ENCODE peak calls at places on chromosomes 2 and 18, in six cellular contexts. One of them, this sample, is unnamed.

GRCh38 chr2:6008186-6008585 is 316.0 kb downstream of the SOX11 start:
- DNase-seq in RWPE1: no peak
- DNase-seq in astrocyte of the hippocampus: no peak
- DNase-seq in lung: no peak
- DNase-seq in substantia nigra: no peak
- DNase-seq in OCI-LY7: no peak
- DNase-seq in this sample: no peak

GRCh38 chr2:138468617-138469016 is 33.0 kb upstream of the SPOPL start:
- DNase-seq in RWPE1: no peak
- DNase-seq in astrocyte of the hippocampus: no peak
- DNase-seq in lung: no peak
- DNase-seq in substantia nigra: no peak
- DNase-seq in OCI-LY7: no peak
- DNase-seq in this sample: no peak

GRCh38 chr2:126700677-126701076 is 44.7 kb downstream of the GYPC start:
- DNase-seq in RWPE1: no peak
- DNase-seq in astrocyte of the hippocampus: no peak
- DNase-seq in lung: no peak
- DNase-seq in substantia nigra: no peak
- DNase-seq in OCI-LY7: no peak
- DNase-seq in this sample: no peak

GRCh38 chr2:167383610-167384194 is 495.4 kb downstream of the XIRP2 start:
- DNase-seq in RWPE1: no peak
- DNase-seq in astrocyte of the hippocampus: no peak
- DNase-seq in lung: no peak
- DNase-seq in substantia nigra: no peak
- DNase-seq in OCI-LY7: no peak
- DNase-seq in this sample: no peak

GRCh38 chr2:223647258-223647952 is 45.2 kb upstream of the SCG2 start:
- DNase-seq in RWPE1: no peak
- DNase-seq in astrocyte of the hippocampus: no peak
- DNase-seq in lung: no peak
- DNase-seq in substantia nigra: no peak
- DNase-seq in OCI-LY7: no peak
- DNase-seq in this sample: no peak

GRCh38 chr2:85668009-85668856 is at the start of gene SFTPB:
- DNase-seq in RWPE1: no peak
- DNase-seq in astrocyte of the hippocampus: no peak
- DNase-seq in lung: peak; percentile 93
- DNase-seq in substantia nigra: no peak
- DNase-seq in OCI-LY7: no peak
- DNase-seq in this sample: no peak

GRCh38 chr18:58044370-58045264 is 591 bp downstream of the NEDD4L start:
- DNase-seq in RWPE1: peak; percentile 25
- DNase-seq in astrocyte of the hippocampus: peak; percentile 57
- DNase-seq in lung: peak; percentile 45
- DNase-seq in substantia nigra: peak; percentile 53
- DNase-seq in OCI-LY7: peak; percentile 40
- DNase-seq in this sample: peak; percentile 70

GRCh38 chr2:172397136-172397825 is 30.1 kb upstream of the ITGA6 start:
- DNase-seq in RWPE1: no peak
- DNase-seq in astrocyte of the hippocampus: no peak
- DNase-seq in lung: peak; percentile 31
- DNase-seq in substantia nigra: no peak
- DNase-seq in OCI-LY7: no peak
- DNase-seq in this sample: no peak

GRCh38 chr18:73316513-73316912 is 448.7 kb upstream of the NETO1 start:
- DNase-seq in RWPE1: no peak
- DNase-seq in astrocyte of the hippocampus: peak; percentile 11
- DNase-seq in lung: no peak
- DNase-seq in substantia nigra: no peak
- DNase-seq in OCI-LY7: no peak
- DNase-seq in this sample: no peak

GRCh38 chr2:19860022-19860421 is 41.8 kb downstream of the TTC32 start:
- DNase-seq in RWPE1: peak; percentile 49
- DNase-seq in astrocyte of the hippocampus: no peak
- DNase-seq in lung: no peak
- DNase-seq in substantia nigra: peak; percentile 18
- DNase-seq in OCI-LY7: no peak
- DNase-seq in this sample: no peak

GRCh38 chr2:12767541-12767940 is 50.8 kb downstream of the TRIB2 start:
- DNase-seq in RWPE1: no peak
- DNase-seq in astrocyte of the hippocampus: no peak
- DNase-seq in lung: no peak
- DNase-seq in substantia nigra: no peak
- DNase-seq in OCI-LY7: no peak
- DNase-seq in this sample: no peak

This sample was measured in neural progenitor cell.